ENCODE peak calls at places on chromosomes 16 and 17, in four cellular contexts. K, L, A and F are unnamed samples. For H3K36me3, the result is how much of the 10 kb centered on the place peaks cover.

GRCh38 chr17:3918372-3919122 is 2.3 kb upstream of the P2RX1 start:
- DNase-seq in A (no peak), L (no peak), K (no peak), F (no peak)

GRCh38 chr17:61410100-61410551 is 10.5 kb downstream of the TBX2 start:
- DNase-seq in L (peak), K (no peak), A (peak), F (no peak)

GRCh38 chr17:64401941-64402340 is 11.3 kb upstream of the PECAM1 start:
- DNase-seq in K (no peak), L (peak), A (no peak), F (no peak)

GRCh38 chr17:19986941-19987714 is 9.5 kb upstream of the AKAP10 start:
- DNase-seq in A (no peak), K (no peak), L (no peak), F (peak)

GRCh38 chr17:32553168-32553567 is 66.4 kb downstream of the CDK5R1 start:
- DNase-seq in K (peak), A (no peak), L (no peak), F (no peak)

GRCh38 chr16:67400901-67401300 is 7.6 kb upstream of the TPPP3 start:
- DNase-seq in L (no peak), K (no peak), A (no peak), F (no peak)

GRCh38 chr17:13638855-13639458 is 37.2 kb upstream of the HS3ST3A1 start:
- DNase-seq in L (no peak), A (peak), K (no peak), F (no peak)

GRCh38 chr16:24970708-24971107 is 44.5 kb downstream of the ARHGAP17 start:
- DNase-seq in K (no peak), A (no peak), L (no peak), F (no peak)

GRCh38 chr16:86854895-86855294 is 276.5 kb downstream of the FOXL1 start:
- DNase-seq in A (no peak), K (no peak), L (no peak), F (no peak)

GRCh38 chr16:31265329-31266245 is 5.8 kb downstream of the ITGAM start:
- DNase-seq in K (no peak), L (peak), A (peak), F (no peak)

GRCh38 chr16:56417138-56417537 is 8.2 kb downstream of the AMFR start:
- DNase-seq in L (no peak), A (no peak), K (no peak), F (no peak)

GRCh38 chr17:34981538-34982241 is 1.4 kb downstream of the LIG3 start:
- DNase-seq in L (no peak), K (no peak), A (no peak), F (no peak)

GRCh38 chr17:65170839-65171238 is 33.7 kb downstream of the RGS9 start:
- DNase-seq in K (no peak), L (no peak), A (peak), F (no peak)

DNA sequence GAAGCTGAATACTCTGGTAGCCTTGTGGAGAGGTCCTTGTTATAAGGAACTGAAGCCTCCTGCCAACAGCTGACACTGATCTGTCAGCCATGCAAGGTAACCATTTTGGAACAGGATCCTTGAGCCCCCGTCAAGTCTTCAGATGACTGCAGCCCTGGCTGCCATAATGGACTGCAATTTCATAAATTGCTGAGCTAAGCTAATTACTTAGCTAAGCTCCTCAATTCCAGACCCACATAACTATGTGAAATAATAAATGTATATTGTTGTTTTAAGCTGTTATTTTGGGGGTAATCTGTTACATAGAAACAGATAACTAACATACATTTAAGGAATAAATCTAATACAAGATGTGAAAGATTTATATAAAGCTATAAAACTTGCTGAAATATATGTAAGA is 16.6 kb downstream of the ADAT1 start:
- DNase-seq in A (no peak), K (no peak), L (no peak), F (no peak)
- H3K36me3 ChIP-seq in A (under half), K (under half), L (half or more), F (under half)

DNA sequence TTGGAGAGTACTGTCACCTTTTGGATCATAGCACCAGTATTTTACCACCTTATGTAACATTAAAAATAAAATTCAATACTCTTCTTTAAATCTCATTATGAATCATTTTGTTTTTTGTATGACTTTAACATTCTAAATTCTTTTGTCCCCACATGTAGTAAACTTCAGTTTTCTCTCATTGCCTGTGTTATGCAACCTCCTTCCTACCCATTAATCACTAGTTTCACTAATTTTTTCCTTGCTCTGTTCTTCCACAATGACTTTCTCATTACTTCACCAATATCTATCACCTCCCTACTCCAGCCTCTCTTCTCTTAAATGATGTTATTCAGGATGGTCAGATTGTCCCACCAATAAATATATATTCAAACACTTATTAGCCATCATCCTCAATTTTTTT is 68.7 kb downstream of the TTC19 start:
- DNase-seq in L (no peak), A (no peak), K (no peak), F (no peak)
- H3K36me3 ChIP-seq in L (half or more), A (under half), K (under half), F (half or more)

DNA sequence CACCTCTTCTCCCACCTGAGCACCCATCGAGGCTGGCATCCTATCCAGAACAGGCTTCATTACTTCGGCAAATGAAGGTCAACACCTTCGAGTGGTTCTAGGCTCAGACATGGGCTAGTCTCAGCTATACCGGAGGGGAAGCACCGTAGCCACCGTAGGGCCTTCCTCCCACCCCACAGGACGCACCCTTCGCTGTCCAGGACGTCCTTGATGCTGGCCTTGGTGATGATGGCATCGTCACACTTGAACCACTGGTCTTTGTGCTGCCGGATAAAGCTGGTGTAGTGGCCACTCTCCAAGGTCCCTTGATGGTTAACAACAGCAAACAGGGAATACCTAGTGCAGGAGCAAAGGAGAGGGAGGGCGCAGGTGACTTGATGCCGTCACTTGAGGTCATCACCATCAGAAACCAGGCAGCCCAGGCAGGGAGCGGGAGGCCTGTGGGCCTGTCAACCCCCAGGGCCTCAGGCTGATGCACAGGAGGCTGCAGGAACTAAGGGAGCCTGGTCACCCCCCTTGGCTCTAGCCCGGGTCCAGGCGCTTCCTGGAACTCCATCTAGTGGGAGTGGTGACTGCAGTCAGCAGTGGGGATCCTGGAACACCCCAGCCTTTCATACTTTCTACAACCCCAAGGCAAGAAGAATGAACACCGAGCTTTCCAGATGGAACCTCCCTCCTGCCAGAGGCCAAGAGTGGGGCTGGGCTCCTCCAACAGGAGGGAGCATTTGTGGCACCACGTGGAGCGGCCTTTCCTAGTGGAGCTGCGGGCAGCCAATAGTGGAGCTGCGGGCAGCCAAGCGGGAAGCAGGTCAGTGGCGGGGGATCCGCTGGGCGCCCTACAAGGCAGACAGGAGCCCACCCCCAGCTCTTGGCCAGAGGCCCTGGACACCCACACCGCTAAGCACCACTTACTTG is 38.5 kb downstream of the USP22 start:
- DNase-seq in A (no peak), K (no peak), L (no peak), F (no peak)
- H3K36me3 ChIP-seq in A (under half), K (under half), L (half or more), F (half or more)

GRCh38 chr16:68885321-68885720 is 42.0 kb downstream of the TANGO6 start:
- DNase-seq in L (no peak), A (no peak), K (no peak), F (no peak)
- H3K36me3 ChIP-seq in L (under half), A (under half), K (under half), F (under half)

DNA sequence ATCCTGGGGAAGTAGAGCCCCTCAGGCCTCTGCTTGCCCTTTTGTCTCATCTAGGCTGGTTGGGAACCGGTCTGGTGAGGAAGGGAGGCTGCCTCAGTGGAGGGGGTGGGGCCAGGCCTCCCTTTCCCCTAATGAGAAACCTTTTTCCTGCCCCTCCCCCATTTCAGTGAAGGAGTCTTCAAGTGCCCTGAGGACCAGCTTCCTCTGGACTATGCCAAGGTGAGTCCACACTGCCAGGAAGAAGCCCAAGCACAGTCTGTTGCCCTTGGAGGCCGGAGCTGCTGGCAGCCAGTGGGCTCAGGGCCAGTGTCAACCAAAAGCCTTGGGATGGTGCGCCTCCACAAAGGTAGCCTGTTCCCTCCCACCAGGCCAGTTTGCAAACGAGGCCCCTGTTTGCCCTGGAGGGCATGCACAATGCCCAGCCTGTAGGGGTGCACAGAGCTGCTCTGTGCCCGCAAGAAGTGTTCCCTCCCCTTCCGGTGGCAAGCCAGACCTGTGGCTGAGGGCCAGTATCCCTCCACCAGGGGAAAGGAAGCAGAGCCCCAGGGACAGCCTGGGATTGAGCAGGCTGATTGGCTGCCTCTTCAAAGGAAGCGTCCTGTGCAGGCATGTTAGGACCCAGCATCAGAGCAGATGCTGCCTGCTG is 3.4 kb downstream of the TRAF4 start:
- DNase-seq in K (peak), A (peak), L (no peak), F (no peak)
- H3K36me3 ChIP-seq in K (under half), A (under half), L (under half), F (half or more)

GRCh38 chr16:50336884-50337283 is 31.9 kb downstream of the BRD7 start:
- DNase-seq in L (no peak), A (no peak), K (no peak), F (no peak)

GRCh38 chr16:50338371-50339231 is 30.2 kb downstream of the BRD7 start:
- DNase-seq in K (no peak), L (no peak), A (no peak), F (no peak)

GRCh38 chr16:50332599-50332998 is 36.2 kb downstream of the BRD7 start:
- DNase-seq in A (no peak), L (no peak), K (no peak), F (no peak)

GRCh38 chr16:50334106-50334975 is 34.4 kb downstream of the BRD7 start:
- DNase-seq in L (no peak), A (no peak), K (no peak), F (no peak)

GRCh38 chr16:50335198-50335958 is 33.4 kb downstream of the BRD7 start:
- DNase-seq in K (no peak), A (no peak), L (no peak), F (no peak)
- H3K36me3 ChIP-seq in K (under half), A (under half), L (under half), F (half or more)